ENCODE peak calls at places on chromosomes 5 and 9, in eight cellular contexts. G is prostate gland, S is cardiac muscle cell, U is astrocyte of the spinal cord, F is suprapubic skin, V is cardiac fibroblast, P is mucosa of descending colon, T is mammary epithelial cell. B is an unnamed sample.

GRCh38 chr9:135010363-135010860 is 77.1 kb upstream of the OLFM1 start:
- DNase-seq in G (no peak), S (no peak), U (no peak), F (no peak), V (no peak), P (no peak), T (no peak), B (no peak)

GRCh38 chr9:123834907-123835562 is 94.9 kb downstream of the DENND1A start:
- DNase-seq in G (no peak), S (peak), U (peak), F (no peak), V (peak), P (no peak), T (no peak), B (no peak)

GRCh38 chr9:88874391-88874790 is 116.9 kb upstream of the S1PR3 start:
- DNase-seq in G (no peak), S (peak), U (peak), F (no peak), V (no peak), P (no peak), T (no peak), B (no peak)

GRCh38 chr9:87120610-87121009 is 173.3 kb upstream of the GAS1 start:
- DNase-seq in G (peak), S (no peak), U (peak), F (no peak), V (peak), P (no peak), T (no peak), B (no peak)

GRCh38 chr9:81737871-81738507 is 48.6 kb upstream of the TLE1 start:
- DNase-seq in G (peak), S (no peak), U (peak), F (no peak), V (peak), P (no peak), T (peak), B (peak)

GRCh38 chr5:167871091-167871490 is 420.4 kb upstream of the WWC1 start:
- DNase-seq in G (no peak), S (no peak), U (no peak), F (no peak), V (no peak), P (no peak), T (no peak), B (no peak)

GRCh38 chr5:120615967-120616645 is 152.0 kb downstream of the PRR16 start:
- DNase-seq in G (no peak), S (no peak), U (peak), F (no peak), V (peak), P (no peak), T (peak), B (peak)

GRCh38 chr9:94746541-94747505 is 20.3 kb downstream of the AOPEP start:
- DNase-seq in G (no peak), S (no peak), U (no peak), F (no peak), V (no peak), P (no peak), T (no peak), B (no peak)

GRCh38 chr9:8430945-8431344 is 631.4 kb upstream of the DMAC1 start:
- DNase-seq in G (no peak), S (no peak), U (no peak), F (no peak), V (no peak), P (no peak), T (no peak), B (no peak)

GRCh38 chr9:90836396-90837080 is 34.9 kb downstream of the SYK start:
- DNase-seq in G (no peak), S (no peak), U (no peak), F (no peak), V (no peak), P (no peak), T (no peak), B (no peak)

GRCh38 chr5:24644757-24645156 is at the start of gene CDH10:
- DNase-seq in G (no peak), S (peak), U (peak), F (no peak), V (peak), P (no peak), T (peak), B (no peak)

GRCh38 chr5:151257731-151258715 is 5.0 kb downstream of the GM2A start:
- DNase-seq in G (no peak), S (no peak), U (no peak), F (no peak), V (no peak), P (no peak), T (peak), B (no peak)

GRCh38 chr5:103262422-103262871 is 3.9 kb downstream of the MACIR start:
- DNase-seq in G (no peak), S (no peak), U (peak), F (no peak), V (peak), P (no peak), T (no peak), B (no peak)

GRCh38 chr5:103258957-103259704 is 568 bp downstream of the MACIR start:
- DNase-seq in G (peak), S (peak), U (peak), F (peak), V (peak), P (peak), T (peak), B (no peak)

GRCh38 chr5:103260951-103261350 is 2.4 kb downstream of the MACIR start:
- DNase-seq in G (no peak), S (no peak), U (no peak), F (no peak), V (no peak), P (no peak), T (no peak), B (no peak)

GRCh38 chr5:103258368-103258956 is at the start of gene MACIR:
- DNase-seq in G (peak), S (peak), U (peak), F (peak), V (peak), P (peak), T (peak), B (peak)

GRCh38 chr5:103259705-103260355 is 1.3 kb downstream of the MACIR start:
- DNase-seq in G (no peak), S (peak), U (peak), F (no peak), V (peak), P (no peak), T (peak), B (no peak)
- TF ChIP-seq CTCF in G (no peak), S (no peak), U (no peak), F (no peak), V (no peak), P (no peak), T (no peak), B (no peak)

GRCh38 chr5:124734574-124735168 is 11.8 kb downstream of the ZNF608 start:
- DNase-seq in G (no peak), S (no peak), U (no peak), F (no peak), V (no peak), P (no peak), T (no peak), B (no peak)

GRCh38 chr5:124737651-124738050 is 8.8 kb downstream of the ZNF608 start:
- DNase-seq in G (no peak), S (no peak), U (no peak), F (no peak), V (no peak), P (no peak), T (no peak), B (no peak)

GRCh38 chr5:124735169-124735858 is 11.1 kb downstream of the ZNF608 start:
- DNase-seq in G (no peak), S (peak), U (no peak), F (no peak), V (peak), P (peak), T (no peak), B (no peak)

GRCh38 chr5:124736814-124737186 is 9.6 kb downstream of the ZNF608 start:
- DNase-seq in G (no peak), S (no peak), U (no peak), F (no peak), V (no peak), P (no peak), T (no peak), B (no peak)

DNA sequence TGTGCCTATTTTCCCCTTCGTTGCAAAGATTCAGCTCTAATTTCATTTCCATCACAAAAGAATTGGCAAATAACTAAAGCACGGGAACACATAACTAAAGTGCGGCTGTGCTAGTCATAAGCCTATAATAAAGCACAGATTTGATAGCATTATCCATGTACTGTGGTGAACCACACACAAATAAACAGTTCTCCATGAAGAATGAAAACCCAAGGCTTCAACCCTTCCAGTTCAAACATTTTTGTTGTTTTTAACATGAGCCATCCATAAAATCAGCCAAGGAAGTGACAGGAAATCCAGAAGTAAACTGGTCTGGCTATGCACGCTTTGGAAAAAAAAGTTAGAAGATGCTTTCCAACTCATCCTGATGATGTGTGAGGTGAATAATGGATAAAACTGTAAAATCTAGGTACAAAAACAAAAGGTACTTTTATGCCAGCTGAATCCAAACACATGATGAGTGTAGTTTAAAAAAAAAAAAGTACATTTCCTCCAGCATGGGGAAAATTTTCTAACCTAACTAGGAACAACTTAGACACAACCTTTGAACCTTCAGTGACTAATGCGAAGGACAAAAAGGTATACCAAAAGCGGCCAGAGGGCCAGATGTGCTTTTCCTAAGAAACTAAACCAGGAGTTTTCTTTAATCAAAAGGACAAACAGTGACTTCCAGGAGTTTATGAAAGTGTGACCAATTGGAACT is 10.2 kb downstream of the ZNF608 start:
- DNase-seq in G (no peak), S (no peak), U (peak), F (no peak), V (no peak), P (no peak), T (no peak), B (no peak)
- H3K4me3 ChIP-seq in G (no peak), S (peak), U (no peak), F (peak), V (no peak), P (no peak), T (no peak), B (peak)

GRCh38 chr9:27573699-27574265 is 501 bp upstream of the C9orf72 start:
- DNase-seq in G (peak), S (peak), U (peak), F (peak), V (peak), P (peak), T (peak), B (peak)
- TF ChIP-seq CTCF in G (no peak), S (no peak), U (no peak), F (no peak), V (no peak), P (no peak), T (no peak), B (no peak)

DNA sequence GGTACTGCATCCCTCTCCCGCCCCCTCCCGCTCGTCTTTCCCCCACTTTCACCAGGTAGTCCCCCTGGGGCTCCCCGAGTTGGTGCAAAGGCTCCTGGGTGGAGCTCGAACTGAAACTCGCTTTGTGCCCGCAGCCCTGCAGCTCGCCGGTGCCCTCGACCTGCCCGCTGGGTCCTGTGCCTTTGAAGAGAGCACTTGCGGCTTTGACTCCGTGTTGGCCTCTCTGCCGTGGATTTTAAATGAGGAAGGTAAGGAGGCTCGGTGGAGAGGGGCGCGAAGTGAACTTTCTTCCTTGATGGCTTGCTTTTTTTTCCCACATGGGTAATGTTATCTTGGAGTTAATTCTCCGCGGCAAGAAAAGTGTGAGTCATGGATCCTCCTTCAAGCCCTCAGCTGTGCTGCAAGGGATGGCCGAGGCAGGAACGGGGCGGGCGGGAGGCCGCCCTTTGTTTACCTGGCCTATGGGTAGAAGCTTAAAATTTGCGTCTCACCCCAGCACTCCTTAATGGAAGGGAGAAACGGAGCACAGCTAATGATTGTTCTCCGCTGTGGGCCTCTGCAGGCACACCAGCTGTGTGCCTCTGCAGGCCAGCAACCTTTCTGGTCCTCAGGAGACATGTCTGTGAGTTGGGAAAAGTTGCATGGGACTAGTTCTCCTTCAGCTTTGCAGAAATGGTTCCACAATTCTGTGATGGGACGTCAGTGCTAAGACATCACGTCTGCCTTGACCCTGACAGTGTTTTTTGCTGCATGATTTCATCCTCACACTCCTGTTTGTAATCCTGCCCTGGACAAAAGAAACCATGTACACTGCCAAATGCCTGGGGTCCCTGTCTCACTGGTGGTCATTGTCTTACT is 1.0 kb downstream of the MAMDC2 start:
- DNase-seq in G (no peak), S (peak), U (peak), F (no peak), V (peak), P (peak), T (peak), B (no peak)
- H3K4me3 ChIP-seq in G (peak), S (peak), U (peak), F (peak), V (peak), P (no peak), T (peak), B (peak)

GRCh38 chr9:130427326-130427725 is 17.4 kb upstream of the ASS1 start:
- DNase-seq in G (no peak), S (no peak), U (no peak), F (no peak), V (no peak), P (no peak), T (no peak), B (no peak)

GRCh38 chr9:130425741-130426466 is 18.9 kb upstream of the ASS1 start:
- DNase-seq in G (no peak), S (no peak), U (no peak), F (no peak), V (no peak), P (peak), T (no peak), B (no peak)

GRCh38 chr9:130426467-130426773 is 18.3 kb upstream of the ASS1 start:
- DNase-seq in G (no peak), S (no peak), U (no peak), F (no peak), V (no peak), P (no peak), T (no peak), B (no peak)

GRCh38 chr9:130428096-130428665 is 16.6 kb upstream of the ASS1 start:
- DNase-seq in G (no peak), S (no peak), U (no peak), F (no peak), V (no peak), P (no peak), T (no peak), B (no peak)

GRCh38 chr9:130426883-130427282 is 17.9 kb upstream of the ASS1 start:
- DNase-seq in G (peak), S (no peak), U (peak), F (no peak), V (peak), P (peak), T (peak), B (no peak)
- TF ChIP-seq CTCF in G (no peak), S (no peak), U (peak), F (no peak), V (no peak), P (no peak), T (peak), B (peak)

DNA sequence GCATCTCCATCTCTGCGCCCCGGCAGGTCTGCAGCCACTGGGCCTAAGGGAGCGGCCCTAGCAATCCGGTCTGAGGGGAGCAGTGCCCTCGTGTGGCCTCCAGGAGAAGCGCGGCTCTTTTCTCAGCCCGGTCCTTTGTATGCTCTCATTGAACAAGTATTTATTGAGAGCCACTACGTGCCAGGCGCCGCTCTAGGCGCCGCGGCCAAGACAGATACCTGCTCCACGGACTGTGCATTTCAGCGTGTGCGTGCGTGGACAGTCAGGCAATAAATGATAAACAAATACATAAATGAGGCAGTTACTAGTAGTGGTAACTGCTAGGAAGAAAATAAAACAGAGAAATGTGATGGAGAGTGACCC is 2.3 kb upstream of the SLC4A9 start:
- DNase-seq in G (peak), S (peak), U (peak), F (peak), V (peak), P (peak), T (peak), B (no peak)
- H3K4me3 ChIP-seq in G (no peak), S (no peak), U (no peak), F (peak), V (no peak), P (no peak), T (no peak), B (peak)

DNA sequence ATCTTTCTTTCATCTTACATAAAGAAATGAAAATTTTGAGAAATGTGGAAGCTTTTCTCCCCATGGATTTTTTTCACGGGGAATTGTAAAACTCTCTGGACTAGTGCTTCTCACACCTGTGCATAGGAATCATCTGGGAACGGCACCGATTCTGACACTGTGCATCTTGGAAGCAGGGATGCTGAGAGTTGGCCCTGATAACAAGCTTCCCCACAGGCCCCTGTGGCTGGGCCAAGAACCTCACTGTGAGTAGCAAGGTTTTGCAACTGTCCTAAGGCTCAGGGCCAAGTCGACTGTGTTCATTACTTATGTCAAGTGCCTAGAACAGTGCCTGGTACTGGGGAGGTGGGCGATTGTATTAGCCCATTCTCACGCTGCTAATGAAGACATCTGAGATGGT is 107.9 kb upstream of the ICE1 start:
- DNase-seq in G (no peak), S (no peak), U (no peak), F (no peak), V (no peak), P (no peak), T (no peak), B (no peak)
- TF ChIP-seq CTCF in G (no peak), S (no peak), U (no peak), F (no peak), V (no peak), P (no peak), T (no peak), B (no peak)

DNA sequence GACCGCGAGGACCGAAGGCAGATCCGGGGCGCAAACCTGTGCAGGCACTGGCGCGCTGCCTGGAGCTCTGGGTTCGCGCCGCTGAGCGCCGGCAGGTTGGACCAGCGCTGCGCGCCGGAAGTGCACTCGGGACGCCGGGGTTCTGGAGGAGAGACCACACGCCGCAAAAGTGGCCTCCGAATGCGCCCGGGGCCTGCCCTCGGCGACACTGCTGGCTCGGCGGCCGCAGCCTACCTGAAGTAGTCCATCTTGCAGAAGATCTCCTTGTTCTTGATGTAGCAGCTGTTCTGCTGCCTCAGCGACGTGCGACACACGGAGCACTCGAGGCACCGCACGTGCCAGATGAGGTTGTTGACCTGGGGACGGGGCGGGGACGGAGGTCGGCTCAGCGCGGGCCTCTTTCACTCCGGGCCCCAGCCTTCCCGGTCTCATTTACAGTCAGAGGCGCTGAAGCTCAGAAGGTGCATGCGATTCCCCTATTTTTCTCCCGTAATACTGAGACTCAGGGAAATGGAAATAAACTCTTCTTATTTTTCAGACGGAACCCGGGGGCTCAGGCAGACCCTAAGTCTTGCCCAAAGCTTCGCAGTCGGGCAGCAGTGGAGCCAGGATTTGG is 2.5 kb downstream of the LHX6 start:
- DNase-seq in G (no peak), S (peak), U (no peak), F (no peak), V (no peak), P (no peak), T (no peak), B (no peak)
- H3K4me3 ChIP-seq in G (no peak), S (no peak), U (no peak), F (peak), V (peak), P (no peak), T (no peak), B (peak)

GRCh38 chr9:122135529-122135859 is 24.1 kb downstream of the NDUFA8 start:
- DNase-seq in G (no peak), S (no peak), U (no peak), F (no peak), V (no peak), P (no peak), T (no peak), B (no peak)
- TF ChIP-seq CTCF in G (no peak), S (no peak), U (no peak), F (no peak), V (no peak), P (no peak), T (no peak), B (no peak)

B was measured in epithelial cell of proximal tubule.